ENCODE peak calls at places on chromosomes 6 and 20, in seven cellular contexts. W is H9, K is astrocyte, S is fibroblast of lung, N is endothelial cell of umbilical vein, V is mesendoderm, U is HepG2. Z is an unnamed sample.

GRCh38 chr20:50929299-50930138 is 1.7 kb downstream of the ADNP start:
- DNase-seq in W (peak; percentile 96), U (peak; percentile 97), K (peak; percentile 88), N (peak; percentile 92), V (peak; percentile 99), S (peak; percentile 98), Z (peak; percentile 92)

GRCh38 chr20:1301031-1301529 is 27.9 kb downstream of the SDCBP2 start:
- DNase-seq in U (no peak), S (peak; percentile 53), V (peak; percentile 90), W (peak; percentile 73), K (peak; percentile 56), N (peak; percentile 64), Z (peak; percentile 74)

GRCh38 chr6:52491203-52492069 is 71.3 kb downstream of the EFHC1 start:
- DNase-seq in V (no peak), U (no peak), K (no peak), W (no peak), S (peak; percentile 60), N (peak; percentile 44), Z (no peak)

GRCh38 chr6:33950891-33951889 is 147.4 kb upstream of the MLN start:
- DNase-seq in U (no peak), V (no peak), N (no peak), S (no peak), W (no peak), K (no peak), Z (no peak)

GRCh38 chr6:136076496-136076895 is 173.6 kb downstream of the MTFR2 start:
- DNase-seq in V (no peak), N (no peak), S (no peak), U (no peak), W (no peak), K (peak; percentile 67), Z (no peak)

GRCh38 chr6:71979911-71980310 is 93.6 kb downstream of the RIMS1 start:
- DNase-seq in N (no peak), U (no peak), V (no peak), K (no peak), S (no peak), W (no peak), Z (no peak)

GRCh38 chr20:47740225-47741184 is 44.8 kb downstream of the SULF2 start:
- DNase-seq in S (no peak), W (peak; percentile 47), K (no peak), V (peak; percentile 65), U (no peak), N (no peak), Z (no peak)

GRCh38 chr6:144999127-144999526 is 714.0 kb downstream of the UTRN start:
- DNase-seq in K (no peak), W (no peak), U (no peak), S (no peak), N (no peak), V (peak; percentile 32), Z (peak; percentile 7)

GRCh38 chr6:113829702-113830058 is 27.5 kb upstream of the MARCKS start:
- DNase-seq in W (no peak), S (no peak), K (peak; percentile 96), N (no peak), V (no peak), U (no peak), Z (no peak)

GRCh38 chr6:63795006-63795405 is 159.4 kb downstream of the PHF3 start:
- DNase-seq in W (no peak), U (no peak), N (no peak), V (no peak), K (no peak), S (no peak), Z (no peak)

GRCh38 chr6:1554881-1555569 is 54.7 kb upstream of the FOXC1 start:
- DNase-seq in W (peak; percentile 49), V (no peak), K (peak; percentile 20), S (peak; percentile 62), N (peak; percentile 56), U (no peak), Z (peak; percentile 46)

GRCh38 chr6:87731818-87732661 is 30.0 kb upstream of the AKIRIN2 start:
- DNase-seq in S (peak; percentile 91), W (no peak), N (peak; percentile 88), V (no peak), K (peak; percentile 91), U (peak; percentile 86), Z (peak; percentile 91)

GRCh38 chr6:107666084-107666981 is 157.8 kb downstream of the SCML4 start:
- DNase-seq in K (peak; percentile 62), U (peak; percentile 94), V (no peak), W (no peak), N (no peak), S (peak; percentile 62), Z (peak; percentile 78)

GRCh38 chr20:43011491-43011890 is 178.2 kb downstream of the PTPRT start:
- DNase-seq in U (no peak), N (no peak), V (no peak), S (no peak), K (no peak), W (no peak), Z (no peak)

GRCh38 chr6:127367023-127367375 is 23.6 kb upstream of the ECHDC1 start:
- DNase-seq in K (no peak), V (no peak), U (no peak), N (no peak), W (no peak), S (peak; percentile 5), Z (peak; percentile 11)

GRCh38 chr20:17610566-17611289 is 40.9 kb downstream of the DSTN start:
- DNase-seq in V (no peak), W (peak; percentile 28), U (no peak), N (peak; percentile 31), S (no peak), K (no peak), Z (no peak)

GRCh38 chr6:51818520-51819022 is 268.8 kb downstream of the PKHD1 start:
- DNase-seq in N (no peak), W (no peak), K (no peak), V (peak; percentile 4), U (no peak), S (no peak), Z (no peak)

GRCh38 chr6:139888691-139889122 is 514.3 kb upstream of the CITED2 start:
- DNase-seq in V (peak; percentile 97), N (no peak), W (peak; percentile 45), S (no peak), U (no peak), K (peak; percentile 41), Z (no peak)

GRCh38 chr6:24223131-24223715 is 97.2 kb downstream of the NRSN1 start:
- DNase-seq in U (peak; percentile 42), N (no peak), V (no peak), K (no peak), S (peak; percentile 56), W (no peak), Z (no peak)

GRCh38 chr6:112603726-112604125 is 256.6 kb downstream of the RFPL4B start:
- DNase-seq in W (no peak), V (no peak), K (no peak), S (no peak), N (no peak), U (no peak), Z (no peak)

GRCh38 chr20:4227085-4227821 is 211.9 kb upstream of the RNF24 start:
- DNase-seq in V (peak; percentile 73), K (peak; percentile 66), S (peak; percentile 69), N (no peak), W (peak; percentile 80), U (peak; percentile 68), Z (peak; percentile 69)

GRCh38 chr6:166318227-166318626 is 10.0 kb upstream of the PRR18 start:
- DNase-seq in U (no peak), K (no peak), W (no peak), N (no peak), S (no peak), V (no peak), Z (no peak)

GRCh38 chr6:156977527-156978291 is 200.5 kb downstream of the ARID1B start:
- DNase-seq in V (no peak), W (no peak), K (peak; percentile 53), S (peak; percentile 53), N (no peak), U (no peak), Z (no peak)

DNA sequence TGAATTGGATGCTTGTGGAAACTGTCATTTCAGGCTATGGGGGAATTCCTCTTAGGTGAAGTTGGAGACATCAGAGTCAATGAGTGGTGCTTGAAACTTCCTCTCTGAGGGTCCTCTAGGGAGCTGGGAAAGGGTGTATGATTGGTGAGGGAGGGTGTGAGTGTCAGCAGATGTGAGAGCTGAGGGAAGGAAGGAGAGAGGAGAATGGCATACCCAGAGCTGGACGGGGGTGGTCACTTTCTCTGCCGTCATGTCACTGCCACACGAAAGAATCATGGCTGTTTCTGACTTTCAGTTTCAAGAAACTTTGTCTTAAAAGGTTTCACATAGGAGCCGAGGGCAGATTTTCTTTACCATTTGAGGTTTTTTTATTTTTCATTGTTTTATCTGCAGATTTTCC is 50.3 kb downstream of the DEK start:
- DNase-seq in K (no peak), V (no peak), W (no peak), U (no peak), N (no peak), S (no peak), Z (no peak)
- H3K9ac ChIP-seq in K (no peak overlapping the region), V (no peak overlapping the region), W (no peak overlapping the region), U (no peak overlapping the region), N (no peak overlapping the region), S (no peak overlapping the region), Z (no peak overlapping the region)

DNA sequence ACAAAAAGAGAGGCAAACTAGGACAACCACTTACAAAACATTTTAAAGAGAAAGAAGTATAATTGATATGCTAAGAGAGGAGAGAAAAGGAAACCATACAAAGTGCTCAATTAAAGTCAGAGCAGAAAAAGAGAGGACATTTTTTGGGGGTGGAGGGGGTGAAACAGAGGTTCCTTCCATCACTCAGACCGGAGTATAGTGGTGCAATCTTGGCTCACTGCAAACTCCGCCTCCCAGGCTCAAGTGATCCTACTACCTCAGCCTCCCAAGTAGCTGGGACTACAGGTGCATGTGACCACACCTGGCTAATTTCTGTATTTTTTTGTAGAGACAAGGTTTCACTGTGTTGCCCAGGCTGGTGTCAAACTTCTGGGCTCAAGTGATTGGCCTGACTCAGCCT is 9.4 kb downstream of the WASF1 start:
- DNase-seq in S (no peak), V (no peak), N (no peak), W (no peak), U (no peak), K (no peak), Z (no peak)
- H3K79me2 ChIP-seq in S (peaks cover 14% of the 10 kb centered on the region), V (peaks cover 24% of the 10 kb centered on the region), N (peaks cover 24% of the 10 kb centered on the region), W (peaks cover 8% of the 10 kb centered on the region), U (peaks cover 70% of the 10 kb centered on the region), K (peaks cover 63% of the 10 kb centered on the region), Z (peaks cover 32% of the 10 kb centered on the region)

GRCh38 chr20:57211406-57211805 is 55.0 kb downstream of the BMP7 start:
- DNase-seq in N (no peak), K (no peak), V (no peak), S (no peak), W (no peak), U (no peak), Z (no peak)
- H3K9ac ChIP-seq in N (no peak overlapping the region), K (no peak overlapping the region), V (no peak overlapping the region), S (no peak overlapping the region), W (no peak overlapping the region), U (no peak overlapping the region), Z (no peak overlapping the region)

GRCh38 chr6:35703554-35703953 is 14.8 kb upstream of the FKBP5 start:
- DNase-seq in W (no peak), S (no peak), K (no peak), U (no peak), V (no peak), N (no peak), Z (no peak)

GRCh38 chr6:35694462-35694861 is 5.7 kb upstream of the FKBP5 start:
- DNase-seq in V (no peak), S (peak; percentile 65), N (no peak), W (no peak), U (no peak), K (no peak), Z (peak; percentile 62)

DNA sequence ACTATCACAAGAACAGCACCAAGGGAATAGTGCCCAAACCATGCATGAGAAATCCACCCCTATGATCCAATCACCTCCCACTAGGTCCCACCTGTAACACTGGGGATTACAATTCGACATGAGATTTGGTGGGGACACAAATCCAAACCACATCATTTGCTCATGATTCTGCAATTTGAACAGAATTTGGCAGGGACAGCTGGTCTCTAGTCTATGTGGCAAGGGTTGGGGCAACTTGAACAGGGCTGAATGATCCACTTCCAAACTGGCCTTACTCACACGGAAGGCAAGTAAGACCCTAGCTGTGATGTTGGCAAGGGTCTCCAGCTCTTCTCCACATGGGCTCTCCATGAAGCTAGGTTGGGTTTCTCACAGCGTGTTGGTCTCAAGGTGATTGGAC is 10.1 kb upstream of the FKBP5 start:
- DNase-seq in K (no peak), S (no peak), U (no peak), W (no peak), V (no peak), N (no peak), Z (no peak)
- H3K79me2 ChIP-seq in K (no peaks in the 10 kb centered on the region), S (no peaks in the 10 kb centered on the region), U (no peaks in the 10 kb centered on the region), W (no peaks in the 10 kb centered on the region), V (no peaks in the 10 kb centered on the region), N (no peaks in the 10 kb centered on the region), Z (no peaks in the 10 kb centered on the region)